ENCODE peak calls at places on chromosomes 2 and 18, in six cellular contexts. H, T, Z, O, A and Y are unnamed samples.

GRCh38 chr18:58305792-58306191 is 261.8 kb downstream of the NEDD4L start:
- DNase-seq in H (no peak), A (no peak), T (no peak), Z (no peak), O (no peak), Y (no peak)

GRCh38 chr18:67010916-67011315 is 407.0 kb upstream of the CDH19 start:
- DNase-seq in H (peak; percentile 11), T (no peak), O (no peak), A (no peak), Z (no peak), Y (no peak)

GRCh38 chr2:233354500-233354924 is 218 bp downstream of the DGKD start:
- DNase-seq in Z (no peak), A (no peak), H (no peak), O (no peak), T (no peak), Y (no peak)

GRCh38 chr2:104733544-104733943 is 120.4 kb upstream of the POU3F3 start:
- DNase-seq in O (peak; percentile 66), A (no peak), Z (peak; percentile 80), T (no peak), H (no peak), Y (no peak)

GRCh38 chr2:21333694-21334093 is 209.9 kb downstream of the TDRD15 start:
- DNase-seq in O (peak; percentile 17), T (no peak), A (no peak), H (no peak), Z (no peak), Y (no peak)

GRCh38 chr2:72825271-72826155 is at the start of gene EXOC6B:
- DNase-seq in T (peak; percentile 77), Z (peak; percentile 98), A (peak; percentile 83), H (peak; percentile 92), O (peak; percentile 94), Y (peak; percentile 88)

GRCh38 chr18:8898990-8899389 is 193.6 kb downstream of the MTCL1 start:
- DNase-seq in T (no peak), H (no peak), Z (no peak), A (no peak), O (no peak), Y (no peak)

GRCh38 chr2:233838726-233839446 is 15.4 kb downstream of the HJURP start:
- DNase-seq in Z (no peak), O (no peak), T (no peak), H (no peak), A (no peak), Y (no peak)

GRCh38 chr2:228589115-228589514 is 407.6 kb upstream of the SPHKAP start:
- DNase-seq in A (no peak), O (no peak), H (no peak), T (no peak), Z (no peak), Y (no peak)

GRCh38 chr2:221671515-221671914 is 99.4 kb upstream of the EPHA4 start:
- DNase-seq in O (no peak), H (peak; percentile 13), T (no peak), Z (no peak), A (no peak), Y (no peak)

GRCh38 chr18:75489493-75490190 is 62.1 kb upstream of the SMIM21 start:
- DNase-seq in A (no peak), T (no peak), H (peak; percentile 96), Z (peak; percentile 74), O (no peak), Y (no peak)

GRCh38 chr2:183408562-183408961 is 284.3 kb downstream of the NUP35 start:
- DNase-seq in A (no peak), T (no peak), Z (no peak), O (no peak), H (no peak), Y (no peak)

GRCh38 chr2:219630770-219631405 is 3.5 kb downstream of the SLC4A3 start:
- DNase-seq in O (no peak), T (no peak), H (no peak), A (no peak), Z (peak; percentile 43), Y (no peak)

GRCh38 chr2:97970300-97971060 is 25.3 kb downstream of the TMEM131 start:
- DNase-seq in A (no peak), O (no peak), H (no peak), T (no peak), Z (no peak), Y (no peak)

GRCh38 chr2:85695121-85695520 is 963 bp downstream of the GNLY start:
- DNase-seq in O (no peak), Z (no peak), A (no peak), T (no peak), H (no peak), Y (no peak)

GRCh38 chr2:220120004-220120403 is 492.6 kb downstream of the SLC4A3 start:
- DNase-seq in H (no peak), A (no peak), T (no peak), O (peak; percentile 17), Z (no peak), Y (no peak)

GRCh38 chr2:235961711-235962110 is 206.5 kb downstream of the GBX2 start:
- DNase-seq in H (no peak), Z (no peak), T (no peak), A (no peak), O (no peak), Y (no peak)